ENCODE peak calls at places on chromosomes 12 and 14, in five cellular contexts. One of them, this sample, is unnamed.

GRCh38 chr12:121000530-121000929 is 15.8 kb downstream of the C12orf43 start:
- DNase-seq in H9: no peak
- DNase-seq in IMR-90: no peak
- DNase-seq in neuronal stem cell: no peak
- DNase-seq in mesenchymal stem cell: no peak
- DNase-seq in this sample: no peak

GRCh38 chr12:30963709-30964564 is 37.4 kb downstream of the TSPAN11 start:
- DNase-seq in H9: no peak
- DNase-seq in IMR-90: no peak
- DNase-seq in neuronal stem cell: no peak
- DNase-seq in mesenchymal stem cell: no peak
- DNase-seq in this sample: no peak

GRCh38 chr14:39099748-39100147 is 3.3 kb downstream of the SEC23A start:
- DNase-seq in H9: no peak
- DNase-seq in IMR-90: no peak
- DNase-seq in neuronal stem cell: no peak
- DNase-seq in mesenchymal stem cell: no peak
- DNase-seq in this sample: no peak

GRCh38 chr14:58731465-58732330 is 93.9 kb downstream of the DACT1 start:
- DNase-seq in H9: no peak
- DNase-seq in IMR-90: peak
- DNase-seq in neuronal stem cell: no peak
- DNase-seq in mesenchymal stem cell: peak
- DNase-seq in this sample: no peak

GRCh38 chr14:63388766-63389431 is 70.2 kb upstream of the GPHB5 start:
- DNase-seq in H9: peak
- DNase-seq in IMR-90: peak
- DNase-seq in neuronal stem cell: peak
- DNase-seq in mesenchymal stem cell: peak
- DNase-seq in this sample: peak

GRCh38 chr12:106149096-106149784 is 10.5 kb upstream of the NUAK1 start:
- DNase-seq in H9: peak
- DNase-seq in IMR-90: peak
- DNase-seq in neuronal stem cell: no peak
- DNase-seq in mesenchymal stem cell: no peak
- DNase-seq in this sample: peak

GRCh38 chr12:11677752-11678151 is 28.3 kb downstream of the ETV6 start:
- DNase-seq in H9: no peak
- DNase-seq in IMR-90: no peak
- DNase-seq in neuronal stem cell: no peak
- DNase-seq in mesenchymal stem cell: no peak
- DNase-seq in this sample: no peak

GRCh38 chr12:69240625-69240984 is 1.2 kb downstream of the CPSF6 start:
- DNase-seq in H9: no peak
- DNase-seq in IMR-90: peak
- DNase-seq in neuronal stem cell: no peak
- DNase-seq in mesenchymal stem cell: peak
- DNase-seq in this sample: peak

GRCh38 chr14:34875031-34875922 is at the start of gene BAZ1A:
- DNase-seq in H9: peak
- DNase-seq in IMR-90: peak
- DNase-seq in neuronal stem cell: peak
- DNase-seq in mesenchymal stem cell: peak
- DNase-seq in this sample: peak

GRCh38 chr14:20683896-20684661 is at the start of gene RNASE4:
- DNase-seq in H9: peak
- DNase-seq in IMR-90: peak
- DNase-seq in neuronal stem cell: peak
- DNase-seq in mesenchymal stem cell: peak
- DNase-seq in this sample: peak

GRCh38 chr12:116483959-116484699 is 75.1 kb upstream of the MAP1LC3B2 start:
- DNase-seq in H9: no peak
- DNase-seq in IMR-90: no peak
- DNase-seq in neuronal stem cell: no peak
- DNase-seq in mesenchymal stem cell: no peak
- DNase-seq in this sample: no peak

GRCh38 chr12:11600199-11600598 is 49.3 kb upstream of the ETV6 start:
- DNase-seq in H9: no peak
- DNase-seq in IMR-90: no peak
- DNase-seq in neuronal stem cell: no peak
- DNase-seq in mesenchymal stem cell: no peak
- DNase-seq in this sample: no peak

GRCh38 chr12:14950982-14951746 is 10.2 kb downstream of the ARHGDIB start:
- DNase-seq in H9: peak
- DNase-seq in IMR-90: no peak
- DNase-seq in neuronal stem cell: peak
- DNase-seq in mesenchymal stem cell: no peak
- DNase-seq in this sample: peak

GRCh38 chr14:75322746-75323145 is 44.1 kb downstream of the FOS start:
- DNase-seq in H9: peak
- DNase-seq in IMR-90: no peak
- DNase-seq in neuronal stem cell: no peak
- DNase-seq in mesenchymal stem cell: no peak
- DNase-seq in this sample: peak

GRCh38 chr12:116466536-116466935 is 92.6 kb upstream of the MAP1LC3B2 start:
- DNase-seq in H9: no peak
- DNase-seq in IMR-90: peak
- DNase-seq in neuronal stem cell: no peak
- DNase-seq in mesenchymal stem cell: peak
- DNase-seq in this sample: no peak

GRCh38 chr12:2051700-2052625 is 824 bp upstream of the CACNA1C start:
- DNase-seq in H9: no peak
- DNase-seq in IMR-90: no peak
- DNase-seq in neuronal stem cell: no peak
- DNase-seq in mesenchymal stem cell: peak
- DNase-seq in this sample: no peak

GRCh38 chr12:28121433-28121832 is 68.8 kb upstream of the CCDC91 start:
- DNase-seq in H9: no peak
- DNase-seq in IMR-90: no peak
- DNase-seq in neuronal stem cell: no peak
- DNase-seq in mesenchymal stem cell: no peak
- DNase-seq in this sample: no peak

GRCh38 chr12:52602552-52602951 is 1.3 kb upstream of the KRT72 start:
- DNase-seq in H9: peak
- DNase-seq in IMR-90: no peak
- DNase-seq in neuronal stem cell: no peak
- DNase-seq in mesenchymal stem cell: no peak
- DNase-seq in this sample: no peak

GRCh38 chr14:22556990-22557623 is 31.9 kb downstream of the DAD1 start:
- DNase-seq in H9: peak
- DNase-seq in IMR-90: peak
- DNase-seq in neuronal stem cell: peak
- DNase-seq in mesenchymal stem cell: peak
- DNase-seq in this sample: peak

GRCh38 chr14:68248481-68249255 is 429.1 kb downstream of the RAD51B start:
- DNase-seq in H9: no peak
- DNase-seq in IMR-90: peak
- DNase-seq in neuronal stem cell: peak
- DNase-seq in mesenchymal stem cell: peak
- DNase-seq in this sample: peak
- H3K18ac ChIP-seq in H9: no peak
- H3K18ac ChIP-seq in IMR-90: peak
- H3K18ac ChIP-seq in neuronal stem cell: peak
- H3K18ac ChIP-seq in mesenchymal stem cell: peak
- H3K18ac ChIP-seq in this sample: no peak

GRCh38 chr14:64764641-64765520 is 60.7 kb downstream of the PLEKHG3 start:
- DNase-seq in H9: peak
- DNase-seq in IMR-90: peak
- DNase-seq in neuronal stem cell: peak
- DNase-seq in mesenchymal stem cell: peak
- DNase-seq in this sample: peak
- H3K18ac ChIP-seq in H9: no peak
- H3K18ac ChIP-seq in IMR-90: no peak
- H3K18ac ChIP-seq in neuronal stem cell: peak
- H3K18ac ChIP-seq in mesenchymal stem cell: peak
- H3K18ac ChIP-seq in this sample: no peak

DNA sequence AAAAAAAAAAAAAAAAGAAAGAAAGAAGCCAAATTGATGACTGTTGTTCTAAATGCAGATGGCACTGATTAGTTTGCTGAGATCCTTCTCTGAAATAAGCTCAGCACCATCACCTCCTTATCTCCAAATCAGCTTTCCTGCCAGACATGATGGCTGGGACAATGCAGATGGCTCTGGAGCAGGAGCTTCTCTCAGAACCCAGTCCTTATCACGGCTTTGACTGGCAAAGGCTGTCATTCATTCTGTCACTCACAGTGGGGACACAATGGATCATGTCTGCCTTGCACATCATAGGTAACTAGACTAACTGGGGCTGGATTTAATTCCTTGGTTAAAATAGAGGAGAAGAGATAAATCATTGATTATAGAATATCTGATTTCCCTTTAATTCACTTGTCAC is 146.3 kb downstream of the PDZRN4 start:
- DNase-seq in H9: no peak
- DNase-seq in IMR-90: no peak
- DNase-seq in neuronal stem cell: no peak
- DNase-seq in mesenchymal stem cell: no peak
- DNase-seq in this sample: peak
- H3K18ac ChIP-seq in H9: no peak
- H3K18ac ChIP-seq in IMR-90: no peak
- H3K18ac ChIP-seq in neuronal stem cell: no peak
- H3K18ac ChIP-seq in mesenchymal stem cell: no peak
- H3K18ac ChIP-seq in this sample: no peak

DNA sequence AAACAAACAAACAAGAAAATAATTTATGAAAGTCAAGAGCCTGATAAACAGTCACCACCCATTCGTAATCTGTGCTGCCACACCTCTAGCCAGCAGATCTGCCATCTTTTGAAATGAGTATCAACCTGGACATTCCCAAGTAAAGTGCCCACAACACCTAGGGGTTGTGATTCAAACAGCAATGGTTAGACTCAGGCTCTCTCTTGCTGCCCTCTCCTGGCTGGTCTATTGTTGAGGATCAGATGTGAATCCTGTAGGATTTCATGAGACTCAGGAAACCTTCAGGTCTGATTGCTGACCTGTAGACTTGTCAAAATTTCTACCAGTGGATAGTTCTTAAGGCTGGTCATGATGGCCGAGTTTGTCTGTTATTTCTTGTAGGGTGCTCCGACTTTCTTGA is 26.8 kb downstream of the DGLUCY start:
- DNase-seq in H9: peak
- DNase-seq in IMR-90: no peak
- DNase-seq in neuronal stem cell: peak
- DNase-seq in mesenchymal stem cell: peak
- DNase-seq in this sample: peak
- H3K18ac ChIP-seq in H9: no peak
- H3K18ac ChIP-seq in IMR-90: no peak
- H3K18ac ChIP-seq in neuronal stem cell: no peak
- H3K18ac ChIP-seq in mesenchymal stem cell: no peak
- H3K18ac ChIP-seq in this sample: no peak